ENCODE peak calls at places on chromosomes 13 and 19, in nine cellular contexts. X is AG09309, V is AG09319, J is bronchial epithelial cell, R is spleen, C is AG10803, I is cardiac fibroblast, L is nephron progenitor cell, Z is SK-N-SH. G is an unnamed sample.
A peak's percentile ranks its signal among the peaks of the same experiment; 100 is the strongest.

GRCh38 chr13:40343550-40344269 is 322.7 kb downstream of the FOXO1 start:
- DNase-seq in X (no peak), V (no peak), J (no peak), R (no peak), C (no peak), I (no peak), L (no peak), Z (no peak), G (no peak)

GRCh38 chr13:39879286-39880035 is 224.0 kb downstream of the COG6 start:
- DNase-seq in X (no peak), V (no peak), J (no peak), R (no peak), C (no peak), I (no peak), L (no peak), Z (no peak), G (no peak)

GRCh38 chr13:112992931-112993700 is 24.1 kb downstream of the MCF2L start:
- DNase-seq in X (no peak), V (no peak), J (no peak), R (no peak), C (no peak), I (no peak), L (no peak), Z (no peak), G (no peak)

GRCh38 chr13:53126803-53127202 is 98.2 kb downstream of the OLFM4 start:
- DNase-seq in X (no peak), V (no peak), J (no peak), R (no peak), C (peak; percentile 64), I (no peak), L (no peak), Z (no peak), G (no peak)

GRCh38 chr19:58228584-58229254 is at the start of gene ZNF544:
- DNase-seq in X (peak; percentile 16), V (peak; percentile 25), J (peak; percentile 64), R (peak; percentile 92), C (peak; percentile 70), I (peak; percentile 75), L (peak; percentile 71), Z (peak; percentile 74), G (peak; percentile 85)

GRCh38 chr13:85031771-85032170 is 767.4 kb downstream of the SLITRK6 start:
- DNase-seq in X (no peak), V (no peak), J (no peak), R (no peak), C (no peak), I (no peak), L (peak; percentile 13), Z (no peak), G (no peak)

GRCh38 chr19:8251025-8251472 is 41.9 kb downstream of the CERS4 start:
- DNase-seq in X (no peak), V (no peak), J (no peak), R (no peak), C (peak; percentile 11), I (no peak), L (no peak), Z (no peak), G (no peak)

GRCh38 chr19:33402421-33403220 is 29.1 kb downstream of the CEBPG start:
- DNase-seq in X (no peak), V (no peak), J (no peak), R (peak; percentile 62), C (no peak), I (no peak), L (peak; percentile 3), Z (peak; percentile 58), G (peak; percentile 21)

GRCh38 chr19:10420444-10421239 is at the start of gene PDE4A:
- DNase-seq in X (no peak), V (no peak), J (no peak), R (peak; percentile 89), C (no peak), I (peak; percentile 45), L (peak; percentile 79), Z (peak; percentile 73), G (peak; percentile 55)

GRCh38 chr19:42634409-42635232 is 39.9 kb upstream of the CEACAM8 start:
- DNase-seq in X (no peak), V (no peak), J (peak; percentile 29), R (no peak), C (peak; percentile 25), I (peak; percentile 55), L (no peak), Z (peak; percentile 38), G (peak; percentile 51)

GRCh38 chr13:26811636-26812035 is 51.0 kb upstream of the GPR12 start:
- DNase-seq in X (no peak), V (no peak), J (no peak), R (no peak), C (no peak), I (no peak), L (no peak), Z (no peak), G (no peak)

DNA sequence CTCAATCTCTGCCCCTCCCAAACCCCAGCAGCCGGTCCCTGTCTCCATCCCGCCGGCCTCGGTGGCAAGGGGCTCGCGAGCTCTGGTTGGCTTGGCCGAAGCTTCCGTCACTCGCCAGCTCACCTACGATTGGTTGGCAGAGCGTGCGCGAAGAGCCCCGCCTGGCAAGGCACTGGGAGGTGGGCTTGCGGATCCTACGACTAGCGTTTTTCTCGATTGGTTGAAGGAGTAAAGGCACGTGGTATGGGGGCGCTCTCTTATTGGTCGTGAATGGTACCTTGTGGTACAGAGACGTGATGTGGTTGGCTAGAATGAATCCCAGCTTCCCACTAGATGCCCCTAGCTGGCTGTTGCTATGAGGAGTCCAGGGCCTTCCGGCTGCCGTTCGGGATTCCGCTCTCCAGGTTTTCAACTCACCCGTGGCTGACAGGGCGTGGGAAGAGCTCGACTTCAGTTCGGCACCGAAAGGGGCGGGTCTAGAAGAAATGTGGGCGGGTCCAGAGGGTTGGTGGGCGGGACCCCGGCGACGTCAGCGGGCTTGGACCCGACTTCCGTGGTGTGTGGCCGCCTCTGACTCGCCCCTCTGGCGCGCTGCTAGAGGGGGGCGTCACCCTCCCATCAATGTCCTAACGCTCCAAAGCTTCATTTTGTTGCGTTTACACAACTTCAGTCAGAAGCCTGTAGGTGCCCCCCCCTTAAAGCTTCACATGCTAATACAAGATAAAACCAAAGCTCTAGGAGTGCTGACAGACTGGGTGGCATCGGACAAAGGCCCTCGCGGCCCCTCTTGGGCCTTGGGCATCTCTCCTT is 847 bp upstream of the RAP2A start:
- DNase-seq in X (peak; percentile 100), V (peak; percentile 100), J (peak; percentile 100), R (peak; percentile 98), C (peak; percentile 100), I (peak; percentile 100), L (peak; percentile 98), Z (peak; percentile 83), G (peak; percentile 100)
- TF ChIP-seq CTCF in X (no peak), V (no peak), J (no peak), R (no peak), C (no peak), I (no peak), L (no peak), Z (no peak), G (no peak)

DNA sequence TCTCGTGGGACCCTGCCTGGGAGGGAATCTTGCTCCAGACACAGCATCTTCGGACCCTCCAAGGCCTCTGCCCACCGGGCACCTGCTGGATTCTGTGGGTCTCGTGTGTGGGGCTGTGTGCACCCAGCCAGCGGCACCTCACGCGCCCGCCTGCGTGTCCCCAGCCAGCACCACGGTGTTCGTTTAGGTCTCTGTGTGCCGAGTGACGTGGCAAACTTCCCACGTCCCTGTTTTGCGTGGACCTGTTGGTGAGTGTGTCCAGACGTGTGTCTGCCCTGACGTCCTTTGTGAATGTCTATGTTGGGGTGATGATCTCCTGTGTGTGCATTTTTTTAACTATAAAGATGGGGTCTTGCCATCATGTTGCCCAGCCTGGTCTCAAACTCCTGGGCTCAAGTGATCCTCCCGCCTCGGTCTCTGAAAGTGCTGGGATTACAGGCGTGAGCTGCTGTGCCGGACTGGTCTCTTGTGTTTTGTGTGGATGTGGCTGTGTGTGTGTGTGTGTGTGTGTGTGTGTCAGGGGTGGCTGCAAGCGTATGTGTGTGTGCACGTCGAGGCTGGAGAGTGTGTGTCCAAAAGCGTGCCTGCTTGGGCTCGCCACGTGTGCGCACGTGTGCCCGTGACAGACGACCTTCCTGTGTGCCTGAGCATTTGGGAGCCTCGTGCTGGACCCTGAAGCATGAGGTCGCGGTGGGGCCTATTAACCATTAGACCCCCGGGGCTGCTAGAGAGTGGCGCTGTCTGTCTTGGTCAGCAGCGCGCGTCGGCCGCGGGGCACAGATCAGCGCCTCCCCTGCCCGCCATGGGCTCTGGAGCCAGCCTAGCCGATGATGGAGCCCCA is 15.7 kb downstream of the ARID3A start:
- DNase-seq in X (no peak), V (no peak), J (no peak), R (no peak), C (no peak), I (no peak), L (no peak), Z (no peak), G (no peak)
- TF ChIP-seq CTCF in X (no peak), V (no peak), J (no peak), R (no peak), C (no peak), I (no peak), L (no peak), Z (no peak), G (no peak)

DNA sequence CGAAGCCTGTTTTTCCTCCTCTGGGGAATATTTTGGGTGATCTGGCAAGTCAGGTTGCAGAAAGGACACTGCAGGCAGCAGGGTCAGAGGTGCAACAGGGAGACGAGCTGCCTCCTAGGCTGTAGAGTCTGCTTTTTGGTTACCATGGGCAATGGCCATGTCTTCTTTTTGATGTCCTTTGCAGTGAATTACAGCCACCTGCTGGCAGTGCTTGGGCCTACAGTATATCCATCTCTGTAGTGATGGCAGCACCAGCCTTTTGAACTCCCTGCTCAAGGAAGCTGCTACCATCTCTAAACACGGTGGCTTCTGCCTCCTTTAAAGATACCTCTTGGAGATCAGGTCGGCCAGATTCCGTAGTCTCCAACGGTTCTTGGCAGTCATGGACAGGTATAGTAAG is 73.9 kb downstream of the WTIP start:
- DNase-seq in X (no peak), V (no peak), J (peak; percentile 12), R (no peak), C (peak; percentile 3), I (peak; percentile 31), L (no peak), Z (no peak), G (peak; percentile 8)
- TF ChIP-seq CTCF in X (no peak), V (peak; percentile 11), J (peak; percentile 34), R (no peak), C (peak; percentile 20), I (peak; percentile 48), L (no peak), Z (peak; percentile 34), G (peak; percentile 34)

GRCh38 chr19:15196683-15197005 is 4.2 kb downstream of the NOTCH3 start:
- DNase-seq in X (no peak), V (no peak), J (no peak), R (no peak), C (no peak), I (no peak), L (no peak), Z (no peak), G (no peak)

GRCh38 chr19:15197275-15198005 is 3.4 kb downstream of the NOTCH3 start:
- DNase-seq in X (no peak), V (no peak), J (no peak), R (no peak), C (peak; percentile 40), I (peak; percentile 45), L (no peak), Z (peak; percentile 67), G (no peak)

GRCh38 chr19:15195987-15196682 is 4.7 kb downstream of the NOTCH3 start:
- DNase-seq in X (no peak), V (no peak), J (peak; percentile 79), R (no peak), C (no peak), I (peak; percentile 36), L (peak; percentile 49), Z (no peak), G (peak; percentile 97)

GRCh38 chr19:15194938-15195337 is 5.9 kb downstream of the NOTCH3 start:
- DNase-seq in X (peak; percentile 32), V (no peak), J (peak; percentile 61), R (no peak), C (peak; percentile 59), I (peak; percentile 78), L (no peak), Z (no peak), G (peak; percentile 44)

GRCh38 chr19:15195381-15195964 is 5.3 kb downstream of the NOTCH3 start:
- DNase-seq in X (peak; percentile 29), V (no peak), J (peak; percentile 84), R (no peak), C (peak; percentile 58), I (peak; percentile 83), L (peak; percentile 74), Z (peak; percentile 94), G (peak; percentile 96)
- TF ChIP-seq CTCF in X (peak; percentile 3), V (peak; percentile 8), J (peak; percentile 36), R (no peak), C (no peak), I (no peak), L (no peak), Z (no peak), G (no peak)

G was measured in epithelial cell of esophagus.